ENCODE peak calls at places on chromosome 7, in ten cellular contexts. One of them, this sample, is unnamed.

GRCh38 chr7:98657736-98658135 is 40.7 kb downstream of the NPTX2 start:
- DNase-seq in GM12865: no peak
- DNase-seq in lung: no peak
- DNase-seq in upper lobe of right lung: no peak
- DNase-seq in K562: no peak
- DNase-seq in keratinocyte: no peak
- DNase-seq in activated CD8-positive, alpha-beta T cell treated with anti-CD3 and anti-CD28 coated beads for 36 hours: no peak
- DNase-seq in neural progenitor cell: no peak
- DNase-seq in neural crest cell: no peak
- DNase-seq in HepG2: no peak
- DNase-seq in this sample: no peak

GRCh38 chr7:96120445-96120844 is 201.5 kb downstream of the SLC25A13 start:
- DNase-seq in GM12865: no peak
- DNase-seq in lung: no peak
- DNase-seq in upper lobe of right lung: no peak
- DNase-seq in K562: no peak
- DNase-seq in keratinocyte: no peak
- DNase-seq in activated CD8-positive, alpha-beta T cell treated with anti-CD3 and anti-CD28 coated beads for 36 hours: no peak
- DNase-seq in neural progenitor cell: no peak
- DNase-seq in neural crest cell: no peak
- DNase-seq in HepG2: no peak
- DNase-seq in this sample: no peak

GRCh38 chr7:19079066-19079465 is 38.4 kb downstream of the TWIST1 start:
- DNase-seq in GM12865: no peak
- DNase-seq in lung: no peak
- DNase-seq in upper lobe of right lung: no peak
- DNase-seq in K562: no peak
- DNase-seq in keratinocyte: no peak
- DNase-seq in activated CD8-positive, alpha-beta T cell treated with anti-CD3 and anti-CD28 coated beads for 36 hours: no peak
- DNase-seq in neural progenitor cell: no peak
- DNase-seq in neural crest cell: no peak
- DNase-seq in HepG2: no peak
- DNase-seq in this sample: no peak

GRCh38 chr7:28808786-28809533 is 149.2 kb downstream of the TRIL start:
- DNase-seq in GM12865: no peak
- DNase-seq in lung: no peak
- DNase-seq in upper lobe of right lung: peak
- DNase-seq in K562: peak
- DNase-seq in keratinocyte: no peak
- DNase-seq in activated CD8-positive, alpha-beta T cell treated with anti-CD3 and anti-CD28 coated beads for 36 hours: no peak
- DNase-seq in neural progenitor cell: no peak
- DNase-seq in neural crest cell: no peak
- DNase-seq in HepG2: no peak
- DNase-seq in this sample: peak

GRCh38 chr7:76327610-76328009 is 25.1 kb downstream of the HSPB1 start:
- DNase-seq in GM12865: no peak
- DNase-seq in lung: no peak
- DNase-seq in upper lobe of right lung: no peak
- DNase-seq in K562: peak
- DNase-seq in keratinocyte: no peak
- DNase-seq in activated CD8-positive, alpha-beta T cell treated with anti-CD3 and anti-CD28 coated beads for 36 hours: no peak
- DNase-seq in neural progenitor cell: no peak
- DNase-seq in neural crest cell: no peak
- DNase-seq in HepG2: no peak
- DNase-seq in this sample: no peak

GRCh38 chr7:82339958-82340357 is 103.6 kb downstream of the CACNA2D1 start:
- DNase-seq in GM12865: no peak
- DNase-seq in lung: no peak
- DNase-seq in upper lobe of right lung: no peak
- DNase-seq in K562: no peak
- DNase-seq in keratinocyte: no peak
- DNase-seq in activated CD8-positive, alpha-beta T cell treated with anti-CD3 and anti-CD28 coated beads for 36 hours: no peak
- DNase-seq in neural progenitor cell: no peak
- DNase-seq in neural crest cell: no peak
- DNase-seq in HepG2: no peak
- DNase-seq in this sample: no peak

GRCh38 chr7:127629268-127629854 is 11.4 kb upstream of the PAX4 start:
- DNase-seq in GM12865: peak
- DNase-seq in lung: no peak
- DNase-seq in upper lobe of right lung: no peak
- DNase-seq in K562: peak
- DNase-seq in keratinocyte: no peak
- DNase-seq in activated CD8-positive, alpha-beta T cell treated with anti-CD3 and anti-CD28 coated beads for 36 hours: peak
- DNase-seq in neural progenitor cell: peak
- DNase-seq in neural crest cell: peak
- DNase-seq in HepG2: peak
- DNase-seq in this sample: peak

GRCh38 chr7:1290262-1291039 is 57.8 kb downstream of the UNCX start:
- DNase-seq in GM12865: no peak
- DNase-seq in lung: no peak
- DNase-seq in upper lobe of right lung: no peak
- DNase-seq in K562: no peak
- DNase-seq in keratinocyte: no peak
- DNase-seq in activated CD8-positive, alpha-beta T cell treated with anti-CD3 and anti-CD28 coated beads for 36 hours: peak
- DNase-seq in neural progenitor cell: peak
- DNase-seq in neural crest cell: no peak
- DNase-seq in HepG2: no peak
- DNase-seq in this sample: no peak

GRCh38 chr7:4762121-4763055 is 13.0 kb upstream of the AP5Z1 start:
- DNase-seq in GM12865: no peak
- DNase-seq in lung: no peak
- DNase-seq in upper lobe of right lung: no peak
- DNase-seq in K562: no peak
- DNase-seq in keratinocyte: no peak
- DNase-seq in activated CD8-positive, alpha-beta T cell treated with anti-CD3 and anti-CD28 coated beads for 36 hours: no peak
- DNase-seq in neural progenitor cell: no peak
- DNase-seq in neural crest cell: no peak
- DNase-seq in HepG2: no peak
- DNase-seq in this sample: no peak

GRCh38 chr7:141697211-141697871 is 4.6 kb downstream of the DENND11 start:
- DNase-seq in GM12865: no peak
- DNase-seq in lung: no peak
- DNase-seq in upper lobe of right lung: no peak
- DNase-seq in K562: no peak
- DNase-seq in keratinocyte: no peak
- DNase-seq in activated CD8-positive, alpha-beta T cell treated with anti-CD3 and anti-CD28 coated beads for 36 hours: no peak
- DNase-seq in neural progenitor cell: no peak
- DNase-seq in neural crest cell: no peak
- DNase-seq in HepG2: no peak
- DNase-seq in this sample: no peak

GRCh38 chr7:1590476-1590875 is 20.6 kb upstream of the PSMG3 start:
- DNase-seq in GM12865: no peak
- DNase-seq in lung: no peak
- DNase-seq in upper lobe of right lung: no peak
- DNase-seq in K562: no peak
- DNase-seq in keratinocyte: no peak
- DNase-seq in activated CD8-positive, alpha-beta T cell treated with anti-CD3 and anti-CD28 coated beads for 36 hours: no peak
- DNase-seq in neural progenitor cell: no peak
- DNase-seq in neural crest cell: no peak
- DNase-seq in HepG2: no peak
- DNase-seq in this sample: no peak

GRCh38 chr7:130995252-130996081 is 261.5 kb upstream of the KLF14 start:
- DNase-seq in GM12865: no peak
- DNase-seq in lung: no peak
- DNase-seq in upper lobe of right lung: no peak
- DNase-seq in K562: no peak
- DNase-seq in keratinocyte: no peak
- DNase-seq in activated CD8-positive, alpha-beta T cell treated with anti-CD3 and anti-CD28 coated beads for 36 hours: no peak
- DNase-seq in neural progenitor cell: no peak
- DNase-seq in neural crest cell: no peak
- DNase-seq in HepG2: no peak
- DNase-seq in this sample: no peak

GRCh38 chr7:138748666-138749065 is 47.5 kb upstream of the SVOPL start:
- DNase-seq in GM12865: no peak
- DNase-seq in lung: no peak
- DNase-seq in upper lobe of right lung: no peak
- DNase-seq in K562: no peak
- DNase-seq in keratinocyte: no peak
- DNase-seq in activated CD8-positive, alpha-beta T cell treated with anti-CD3 and anti-CD28 coated beads for 36 hours: no peak
- DNase-seq in neural progenitor cell: no peak
- DNase-seq in neural crest cell: no peak
- DNase-seq in HepG2: no peak
- DNase-seq in this sample: no peak
- TF ChIP-seq CTCF in GM12865: no peak
- TF ChIP-seq CTCF in lung: no peak
- TF ChIP-seq CTCF in upper lobe of right lung: no peak
- TF ChIP-seq CTCF in K562: no peak
- TF ChIP-seq CTCF in keratinocyte: no peak
- TF ChIP-seq CTCF in activated CD8-positive, alpha-beta T cell treated with anti-CD3 and anti-CD28 coated beads for 36 hours: no peak
- TF ChIP-seq CTCF in neural progenitor cell: no peak
- TF ChIP-seq CTCF in neural crest cell: no peak
- TF ChIP-seq CTCF in HepG2: no peak
- TF ChIP-seq CTCF in this sample: no peak

DNA sequence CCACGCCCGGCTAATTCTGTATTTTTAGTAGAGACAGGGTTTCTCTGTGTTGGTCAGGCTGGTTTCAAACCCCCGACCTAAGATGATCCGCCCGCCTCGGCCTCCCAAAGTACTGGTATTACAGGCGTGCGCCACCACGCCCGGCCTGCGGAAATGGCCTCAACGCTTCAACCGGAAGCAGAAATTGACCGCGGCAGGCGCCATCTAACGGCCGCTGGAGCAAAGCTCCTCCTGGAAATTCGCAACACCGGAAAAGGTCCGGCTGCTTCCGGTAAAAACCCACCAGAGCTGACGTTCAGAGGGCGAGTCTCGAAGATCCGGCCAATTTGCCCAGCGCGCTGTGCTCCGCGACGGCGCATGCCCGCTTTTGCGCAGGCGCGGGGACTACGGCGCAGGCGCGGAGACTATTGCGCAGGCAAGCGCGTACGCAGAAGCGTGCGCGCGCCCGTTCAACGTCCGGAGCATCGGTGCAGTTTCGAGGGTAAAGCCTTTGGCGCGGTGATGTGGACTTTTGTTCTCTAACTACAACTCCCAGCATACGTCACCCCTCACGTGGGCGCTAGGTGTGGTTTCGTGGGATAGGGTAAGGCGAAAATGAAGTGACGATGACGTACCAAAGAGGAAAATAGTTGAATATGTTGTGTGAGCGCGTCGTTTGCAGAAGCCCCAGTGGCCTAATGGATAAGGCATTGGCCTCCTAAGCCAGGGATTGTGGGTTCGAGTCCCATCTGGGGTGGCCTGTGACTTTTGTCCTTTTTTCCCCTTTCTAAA is 915 bp upstream of the FMC1 start:
- DNase-seq in GM12865: peak
- DNase-seq in lung: peak
- DNase-seq in upper lobe of right lung: peak
- DNase-seq in K562: peak
- DNase-seq in keratinocyte: peak
- DNase-seq in activated CD8-positive, alpha-beta T cell treated with anti-CD3 and anti-CD28 coated beads for 36 hours: peak
- DNase-seq in neural progenitor cell: peak
- DNase-seq in neural crest cell: peak
- DNase-seq in HepG2: peak
- DNase-seq in this sample: peak
- TF ChIP-seq CTCF in GM12865: peak
- TF ChIP-seq CTCF in lung: peak
- TF ChIP-seq CTCF in upper lobe of right lung: peak
- TF ChIP-seq CTCF in K562: peak
- TF ChIP-seq CTCF in keratinocyte: peak
- TF ChIP-seq CTCF in activated CD8-positive, alpha-beta T cell treated with anti-CD3 and anti-CD28 coated beads for 36 hours: peak
- TF ChIP-seq CTCF in neural progenitor cell: peak
- TF ChIP-seq CTCF in neural crest cell: peak
- TF ChIP-seq CTCF in HepG2: peak
- TF ChIP-seq CTCF in this sample: peak

GRCh38 chr7:12062062-12062461 is 149.0 kb upstream of the TMEM106B start:
- DNase-seq in GM12865: peak
- DNase-seq in lung: no peak
- DNase-seq in upper lobe of right lung: no peak
- DNase-seq in K562: no peak
- DNase-seq in keratinocyte: no peak
- DNase-seq in activated CD8-positive, alpha-beta T cell treated with anti-CD3 and anti-CD28 coated beads for 36 hours: peak
- DNase-seq in neural progenitor cell: no peak
- DNase-seq in neural crest cell: no peak
- DNase-seq in HepG2: no peak
- DNase-seq in this sample: no peak
- TF ChIP-seq CTCF in GM12865: peak
- TF ChIP-seq CTCF in lung: no peak
- TF ChIP-seq CTCF in upper lobe of right lung: peak
- TF ChIP-seq CTCF in K562: no peak
- TF ChIP-seq CTCF in keratinocyte: no peak
- TF ChIP-seq CTCF in activated CD8-positive, alpha-beta T cell treated with anti-CD3 and anti-CD28 coated beads for 36 hours: peak
- TF ChIP-seq CTCF in neural progenitor cell: peak
- TF ChIP-seq CTCF in neural crest cell: peak
- TF ChIP-seq CTCF in HepG2: no peak
- TF ChIP-seq CTCF in this sample: peak

GRCh38 chr7:122262246-122262645 is 42.3 kb downstream of the FEZF1 start:
- DNase-seq in GM12865: no peak
- DNase-seq in lung: no peak
- DNase-seq in upper lobe of right lung: no peak
- DNase-seq in K562: no peak
- DNase-seq in keratinocyte: no peak
- DNase-seq in activated CD8-positive, alpha-beta T cell treated with anti-CD3 and anti-CD28 coated beads for 36 hours: no peak
- DNase-seq in neural progenitor cell: peak
- DNase-seq in neural crest cell: no peak
- DNase-seq in HepG2: no peak
- DNase-seq in this sample: peak

GRCh38 chr7:122258971-122259370 is 45.6 kb downstream of the FEZF1 start:
- DNase-seq in GM12865: no peak
- DNase-seq in lung: no peak
- DNase-seq in upper lobe of right lung: no peak
- DNase-seq in K562: no peak
- DNase-seq in keratinocyte: no peak
- DNase-seq in activated CD8-positive, alpha-beta T cell treated with anti-CD3 and anti-CD28 coated beads for 36 hours: no peak
- DNase-seq in neural progenitor cell: no peak
- DNase-seq in neural crest cell: no peak
- DNase-seq in HepG2: no peak
- DNase-seq in this sample: no peak

GRCh38 chr7:122261442-122261841 is 43.1 kb downstream of the FEZF1 start:
- DNase-seq in GM12865: no peak
- DNase-seq in lung: no peak
- DNase-seq in upper lobe of right lung: no peak
- DNase-seq in K562: no peak
- DNase-seq in keratinocyte: no peak
- DNase-seq in activated CD8-positive, alpha-beta T cell treated with anti-CD3 and anti-CD28 coated beads for 36 hours: no peak
- DNase-seq in neural progenitor cell: no peak
- DNase-seq in neural crest cell: no peak
- DNase-seq in HepG2: no peak
- DNase-seq in this sample: no peak

GRCh38 chr7:122257056-122257455 is 47.5 kb downstream of the FEZF1 start:
- DNase-seq in GM12865: no peak
- DNase-seq in lung: no peak
- DNase-seq in upper lobe of right lung: no peak
- DNase-seq in K562: no peak
- DNase-seq in keratinocyte: no peak
- DNase-seq in activated CD8-positive, alpha-beta T cell treated with anti-CD3 and anti-CD28 coated beads for 36 hours: no peak
- DNase-seq in neural progenitor cell: no peak
- DNase-seq in neural crest cell: no peak
- DNase-seq in HepG2: no peak
- DNase-seq in this sample: no peak

DNA sequence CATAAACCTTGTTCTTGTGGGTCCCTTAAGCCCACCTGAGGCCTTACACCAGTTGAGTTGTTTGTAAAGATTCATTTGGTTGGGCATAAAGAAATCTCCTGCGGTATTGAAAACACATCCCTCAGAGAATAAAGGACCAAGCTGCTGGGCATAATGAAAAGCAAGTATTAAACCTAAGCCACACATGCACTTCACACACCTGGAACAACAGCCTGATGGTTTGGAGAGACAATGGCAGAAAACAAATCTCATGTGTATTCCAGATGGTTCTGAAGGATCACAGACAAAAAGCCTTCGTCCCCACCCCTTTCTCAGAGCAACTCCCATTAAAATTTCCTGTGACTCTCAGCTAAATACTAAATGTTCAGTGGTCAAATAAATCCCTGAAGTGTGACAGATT is 44.2 kb downstream of the FEZF1 start:
- DNase-seq in GM12865: no peak
- DNase-seq in lung: no peak
- DNase-seq in upper lobe of right lung: no peak
- DNase-seq in K562: no peak
- DNase-seq in keratinocyte: no peak
- DNase-seq in activated CD8-positive, alpha-beta T cell treated with anti-CD3 and anti-CD28 coated beads for 36 hours: no peak
- DNase-seq in neural progenitor cell: no peak
- DNase-seq in neural crest cell: no peak
- DNase-seq in HepG2: no peak
- DNase-seq in this sample: no peak
- TF ChIP-seq CTCF in GM12865: no peak
- TF ChIP-seq CTCF in lung: no peak
- TF ChIP-seq CTCF in upper lobe of right lung: no peak
- TF ChIP-seq CTCF in K562: no peak
- TF ChIP-seq CTCF in keratinocyte: no peak
- TF ChIP-seq CTCF in activated CD8-positive, alpha-beta T cell treated with anti-CD3 and anti-CD28 coated beads for 36 hours: no peak
- TF ChIP-seq CTCF in neural progenitor cell: no peak
- TF ChIP-seq CTCF in neural crest cell: no peak
- TF ChIP-seq CTCF in HepG2: no peak
- TF ChIP-seq CTCF in this sample: no peak